ENCODE peak calls at places on chromosomes 1 and 21, in nine cellular contexts. O is psoas muscle, T is AG09319, D is neural progenitor cell, H is cardiac muscle cell, G is MM.1S, X is thoracic aorta, Q is nephron progenitor cell, P is neural crest cell. J is an unnamed sample.

GRCh38 chr1:155773221-155773620 is 83.8 kb downstream of the GON4L start:
- DNase-seq in H (no peak), O (no peak), X (no peak), D (no peak), Q (no peak), T (no peak), P (no peak), G (no peak), J (peak; percentile 68)

GRCh38 chr1:65509912-65510680 is 89.6 kb downstream of the LEPR start:
- DNase-seq in Q (no peak), H (peak; percentile 78), D (no peak), T (no peak), X (no peak), O (no peak), G (no peak), P (no peak), J (no peak)

GRCh38 chr1:54474500-54475235 is 68.5 kb upstream of the SSBP3 start:
- DNase-seq in T (no peak), H (no peak), D (peak; percentile 84), Q (peak; percentile 83), O (peak; percentile 35), P (peak; percentile 53), X (no peak), G (no peak), J (no peak)

GRCh38 chr1:195376190-195376589 is 1232.0 kb downstream of the KCNT2 start:
- DNase-seq in T (no peak), O (no peak), X (no peak), P (no peak), G (peak; percentile 25), H (no peak), D (no peak), Q (no peak), J (peak; percentile 21)

GRCh38 chr1:45785583-45785982 is 17.8 kb upstream of the MAST2 start:
- DNase-seq in D (no peak), G (peak; percentile 78), H (no peak), T (no peak), X (no peak), P (no peak), O (no peak), Q (no peak), J (no peak)

GRCh38 chr1:31643976-31644559 is 608 bp downstream of the PEF1 start:
- DNase-seq in G (no peak), H (no peak), O (no peak), T (no peak), Q (no peak), P (no peak), X (no peak), D (no peak), J (no peak)

GRCh38 chr1:54998677-54999076 is at the start of gene BSND:
- DNase-seq in D (no peak), O (no peak), Q (no peak), G (no peak), H (no peak), T (no peak), X (no peak), P (no peak), J (no peak)

GRCh38 chr1:47578026-47578861 is 140.4 kb downstream of the FOXD2 start:
- DNase-seq in X (no peak), D (no peak), P (peak; percentile 63), G (no peak), O (no peak), Q (peak; percentile 70), T (no peak), H (no peak), J (peak; percentile 18)

GRCh38 chr1:26799479-26800133 is 11.9 kb downstream of the PIGV start:
- DNase-seq in O (peak; percentile 66), D (no peak), X (no peak), H (peak; percentile 94), Q (no peak), T (peak; percentile 69), P (no peak), G (no peak), J (peak; percentile 81)

GRCh38 chr1:171984262-171984661 is 143.0 kb downstream of the DNM3 start:
- DNase-seq in H (no peak), P (no peak), G (no peak), D (no peak), Q (no peak), O (peak; percentile 14), X (no peak), T (no peak), J (no peak)

GRCh38 chr1:169529068-169529642 is 43.4 kb upstream of the SLC19A2 start:
- DNase-seq in Q (no peak), X (no peak), D (peak; percentile 48), H (peak; percentile 28), T (no peak), G (peak; percentile 63), P (no peak), O (no peak), J (peak; percentile 100)

GRCh38 chr1:68409426-68409825 is 40.3 kb downstream of the RPE65 start:
- DNase-seq in O (no peak), H (no peak), P (no peak), X (no peak), T (peak; percentile 74), D (no peak), Q (no peak), G (no peak), J (no peak)

GRCh38 chr1:48333316-48333715 is 110.8 kb downstream of the SLC5A9 start:
- DNase-seq in H (no peak), Q (no peak), D (no peak), X (no peak), G (no peak), O (no peak), P (no peak), T (no peak), J (no peak)

GRCh38 chr21:21232320-21232719 is 234.1 kb downstream of the NCAM2 start:
- DNase-seq in G (peak; percentile 46), X (no peak), T (peak; percentile 28), H (peak; percentile 82), D (peak; percentile 42), O (no peak), P (no peak), Q (peak; percentile 4), J (peak; percentile 17)

GRCh38 chr1:6996371-6996770 is 211.1 kb downstream of the CAMTA1 start:
- DNase-seq in H (no peak), G (peak; percentile 67), X (no peak), T (no peak), P (no peak), D (no peak), O (no peak), Q (no peak), J (no peak)

GRCh38 chr1:242002528-242002927 is 3.6 kb upstream of the MAP1LC3C start:
- DNase-seq in Q (no peak), X (no peak), O (no peak), H (no peak), T (no peak), P (no peak), D (no peak), G (no peak), J (no peak)

GRCh38 chr1:160548960-160549664 is 26.1 kb upstream of the SLAMF6 start:
- DNase-seq in X (no peak), Q (no peak), D (no peak), P (no peak), G (peak; percentile 3), O (no peak), H (no peak), T (no peak), J (no peak)

GRCh38 chr1:183116416-183116815 is 69.6 kb upstream of the LAMC2 start:
- DNase-seq in T (no peak), G (no peak), D (no peak), H (no peak), O (no peak), Q (no peak), P (no peak), X (no peak), J (no peak)

GRCh38 chr1:22465018-22465565 is 13.4 kb downstream of the ZBTB40 start:
- DNase-seq in O (no peak), D (no peak), T (no peak), X (no peak), Q (no peak), G (no peak), H (no peak), P (no peak), J (no peak)

GRCh38 chr1:22457836-22458235 is 6.2 kb downstream of the ZBTB40 start:
- DNase-seq in Q (no peak), P (no peak), O (no peak), D (no peak), X (no peak), G (no peak), H (no peak), T (no peak), J (no peak)

GRCh38 chr1:22461100-22461499 is 9.4 kb downstream of the ZBTB40 start:
- DNase-seq in H (no peak), X (no peak), G (no peak), P (no peak), D (no peak), T (no peak), Q (no peak), O (no peak), J (no peak)

GRCh38 chr1:22461678-22462527 is 10.3 kb downstream of the ZBTB40 start:
- DNase-seq in P (no peak), D (peak; percentile 19), O (no peak), T (no peak), H (no peak), Q (no peak), X (no peak), G (no peak), J (no peak)

DNA sequence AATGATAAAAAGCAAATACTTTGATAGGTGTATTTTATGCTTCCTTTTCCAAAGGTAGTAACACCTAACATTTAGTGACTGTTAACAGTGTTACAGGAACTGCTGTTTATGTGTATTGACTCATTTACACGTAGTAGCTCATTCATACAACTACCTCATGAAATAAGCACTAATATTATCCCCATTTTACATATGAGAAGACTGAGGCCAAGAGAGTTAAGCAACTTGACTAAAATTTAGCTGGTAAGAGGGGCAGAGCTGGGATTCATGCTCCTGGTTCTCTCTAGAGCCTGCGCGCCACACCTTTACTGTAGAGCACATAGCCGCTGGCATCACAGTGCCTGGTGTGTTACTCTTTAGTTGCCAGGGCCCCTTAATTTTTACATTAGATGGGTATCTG is 11.3 kb downstream of the ZBTB40 start:
- DNase-seq in P (no peak), Q (no peak), D (no peak), G (no peak), T (no peak), O (no peak), X (no peak), H (no peak), J (no peak)
- TF ChIP-seq CTCF in P (no peak), Q (no peak), D (no peak), G (no peak), T (no peak), O (no peak), X (no peak), H (no peak), J (no peak)

GRCh38 chr1:204692320-204692851 is 6.8 kb upstream of the LRRN2 start:
- DNase-seq in O (no peak), G (no peak), H (no peak), D (no peak), X (no peak), P (no peak), T (no peak), Q (no peak), J (peak; percentile 52)
- TF ChIP-seq CTCF in O (no peak), G (peak; percentile 32), H (no peak), D (peak; percentile 37), X (no peak), P (peak; percentile 13), T (no peak), Q (no peak), J (peak; percentile 83)

GRCh38 chr21:35217504-35218060 is 168.5 kb upstream of the RUNX1 start:
- DNase-seq in T (no peak), P (no peak), X (no peak), Q (no peak), D (no peak), O (no peak), G (peak; percentile 46), H (peak; percentile 62), J (peak; percentile 100)
- TF ChIP-seq CTCF in T (no peak), P (no peak), X (no peak), Q (no peak), D (no peak), O (no peak), G (no peak), H (no peak), J (no peak)

GRCh38 chr1:152878042-152878441 is at the start of gene SMCP:
- DNase-seq in X (no peak), Q (peak; percentile 10), T (no peak), O (no peak), H (no peak), P (no peak), G (no peak), D (no peak), J (peak; percentile 39)
- TF ChIP-seq CTCF in X (no peak), Q (no peak), T (peak; percentile 11), O (no peak), H (no peak), P (peak; percentile 18), G (peak; percentile 48), D (no peak), J (peak; percentile 63)